ENCODE peak calls at places on chromosomes 12 and 14, in four cellular contexts. P, O, T and U are unnamed samples.

GRCh38 chr14:68473794-68474193 is 319.1 kb downstream of the ZFP36L1 start:
- DNase-seq in O (no peak), T (no peak), P (no peak), U (no peak)

GRCh38 chr12:6925543-6926279 is 2.0 kb upstream of the ATN1 start:
- DNase-seq in O (peak; percentile 77), T (peak; percentile 90), P (peak; percentile 89), U (no peak)

GRCh38 chr12:74689071-74689655 is 151.5 kb downstream of the ATXN7L3B start:
- DNase-seq in T (peak; percentile 47), P (peak; percentile 59), O (peak; percentile 26), U (no peak)

GRCh38 chr14:24607081-24607480 is 2.4 kb downstream of the GZMH start:
- DNase-seq in P (no peak), O (no peak), T (no peak), U (no peak)

GRCh38 chr14:92462568-92462967 is 51.0 kb upstream of the RIN3 start:
- DNase-seq in O (no peak), T (no peak), P (no peak), U (no peak)

GRCh38 chr12:65306603-65307501 is 28.4 kb downstream of the MSRB3 start:
- DNase-seq in O (peak; percentile 25), P (peak; percentile 96), T (peak; percentile 91), U (peak; percentile 32)

GRCh38 chr12:101040936-101041335 is 169.1 kb downstream of the SLC5A8 start:
- DNase-seq in P (peak; percentile 12), O (no peak), T (no peak), U (no peak)

GRCh38 chr12:48165089-48166031 is 8.0 kb upstream of the ASB8 start:
- DNase-seq in P (peak; percentile 72), O (no peak), T (peak; percentile 57), U (peak; percentile 69)

GRCh38 chr14:65631040-65631439 is 218.5 kb downstream of the FUT8 start:
- DNase-seq in P (no peak), O (no peak), T (no peak), U (no peak)

GRCh38 chr12:95700316-95700785 is 90.2 kb downstream of the NTN4 start:
- DNase-seq in O (peak; percentile 61), T (no peak), P (peak; percentile 26), U (no peak)

GRCh38 chr12:20946732-20947131 is 136.2 kb downstream of the SLCO1B3 start:
- DNase-seq in P (no peak), O (no peak), T (peak; percentile 6), U (peak; percentile 62)

GRCh38 chr12:99137124-99137845 is 492.2 kb downstream of the APAF1 start:
- DNase-seq in T (no peak), P (no peak), O (no peak), U (no peak)

GRCh38 chr12:99135376-99135775 is 490.3 kb downstream of the APAF1 start:
- DNase-seq in P (no peak), T (no peak), O (no peak), U (no peak)

GRCh38 chr12:99138397-99138796 is 493.3 kb downstream of the APAF1 start:
- DNase-seq in P (no peak), T (no peak), O (no peak), U (no peak)

DNA sequence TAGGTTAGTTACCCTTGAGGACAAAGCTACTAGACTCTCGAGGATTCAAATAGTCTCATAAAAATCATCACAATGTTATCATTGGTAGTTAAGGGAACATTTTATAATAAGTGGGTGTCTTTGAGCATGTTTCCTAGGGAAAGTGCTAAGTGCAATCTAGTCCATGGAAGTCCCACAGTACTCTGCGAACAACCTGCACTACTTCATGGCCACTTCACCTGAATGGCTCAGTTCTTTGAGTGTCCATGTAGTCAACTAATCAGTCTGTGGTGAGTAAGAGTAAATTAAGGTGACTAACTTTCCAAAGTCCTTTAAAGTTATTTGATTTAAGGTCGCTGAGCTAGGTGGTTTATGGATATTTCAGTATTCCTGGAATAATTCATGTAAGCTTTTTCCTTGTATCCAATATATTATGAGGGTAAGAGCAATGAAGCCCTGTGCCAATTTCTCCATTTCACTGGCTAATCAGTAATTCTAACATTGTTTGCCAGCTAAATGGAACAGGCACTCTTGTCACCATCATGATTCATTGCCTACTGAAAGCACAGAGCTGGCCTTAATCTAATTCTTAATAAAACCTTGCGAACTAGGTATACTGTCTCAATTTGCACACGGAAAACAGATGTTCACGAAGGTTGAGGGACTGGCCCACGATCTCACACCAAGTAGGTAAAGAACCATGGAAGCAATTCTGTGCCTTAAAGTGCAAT is 495.1 kb downstream of the APAF1 start:
- DNase-seq in O (no peak), P (no peak), T (no peak), U (no peak)
- H3K4me3 ChIP-seq in O (no peak overlapping the region), P (no peak overlapping the region), T (no peak overlapping the region), U (no peak overlapping the region)

DNA sequence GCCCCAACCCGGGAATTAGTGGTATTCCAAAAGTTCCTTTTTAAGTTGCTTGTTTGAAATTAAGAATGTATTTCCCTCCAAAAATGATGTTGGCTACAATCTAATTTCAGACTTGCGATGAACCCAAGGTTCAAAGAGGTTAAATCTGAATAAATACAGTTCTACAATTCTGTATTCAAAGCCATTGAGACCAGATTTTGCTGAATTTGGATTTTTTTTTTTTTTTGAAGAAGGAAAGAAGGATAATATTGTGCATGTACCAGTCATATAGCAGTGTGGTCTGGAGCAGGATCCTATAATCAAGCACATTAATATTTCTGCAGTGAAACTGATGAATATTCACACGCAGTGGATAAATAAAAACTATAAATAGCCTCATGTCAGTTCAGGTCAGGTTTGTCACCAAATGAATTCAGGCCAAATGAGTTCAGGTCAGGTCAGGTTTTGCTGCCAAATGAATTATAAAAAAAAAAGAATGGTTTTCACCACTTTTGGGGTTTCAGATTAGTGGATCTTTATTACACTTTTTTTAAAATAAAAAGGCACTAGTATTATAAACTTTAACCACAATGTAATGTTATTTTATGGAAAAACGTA is 69.5 kb downstream of the CRADD start:
- DNase-seq in P (no peak), O (no peak), T (no peak), U (no peak)
- H3K4me3 ChIP-seq in P (no peak overlapping the region), O (no peak overlapping the region), T (no peak overlapping the region), U (no peak overlapping the region)

DNA sequence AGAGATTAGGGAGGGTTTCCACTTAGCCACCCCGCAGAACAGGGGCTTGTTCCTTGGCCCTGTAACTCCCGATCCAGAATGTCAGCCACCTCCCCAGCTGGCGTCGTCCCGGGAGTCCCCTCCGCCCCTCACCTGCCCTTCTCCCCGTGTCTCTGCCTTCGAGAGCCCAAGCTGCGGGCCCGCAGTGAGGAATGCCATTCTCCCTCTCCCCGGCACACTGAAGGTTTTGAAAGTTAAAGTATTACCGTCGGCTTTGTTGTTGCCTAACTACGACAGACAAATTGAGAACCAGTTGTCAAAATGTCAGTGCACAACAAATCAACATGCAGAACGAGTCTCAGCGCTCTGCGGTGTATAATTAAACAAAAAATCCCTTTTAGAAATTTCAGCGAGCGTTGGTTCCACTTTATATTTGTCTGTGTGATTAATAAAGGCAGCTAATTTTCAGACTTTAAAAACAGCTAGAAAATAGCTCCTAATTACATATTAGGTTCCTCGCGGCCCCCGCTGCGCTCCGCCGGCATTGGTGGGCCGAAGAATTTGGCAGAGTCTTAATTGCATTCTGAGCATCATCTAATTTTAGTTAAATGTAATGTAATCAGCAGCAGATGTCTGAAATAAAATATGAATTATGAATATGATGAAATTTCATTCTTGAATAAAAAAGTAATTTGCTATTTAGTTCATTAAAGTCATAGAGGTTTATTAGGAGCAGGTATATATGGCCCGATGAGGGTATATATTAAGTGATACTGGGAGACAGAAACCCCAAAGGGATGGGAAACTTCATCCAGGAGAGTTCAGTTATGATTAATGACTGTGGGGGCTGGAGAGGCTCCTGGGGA is 40.2 kb downstream of the MVK start:
- DNase-seq in T (no peak), O (no peak), P (no peak), U (no peak)
- H3K4me3 ChIP-seq in T (no peak overlapping the region), O (no peak overlapping the region), P (no peak overlapping the region), U (no peak overlapping the region)

DNA sequence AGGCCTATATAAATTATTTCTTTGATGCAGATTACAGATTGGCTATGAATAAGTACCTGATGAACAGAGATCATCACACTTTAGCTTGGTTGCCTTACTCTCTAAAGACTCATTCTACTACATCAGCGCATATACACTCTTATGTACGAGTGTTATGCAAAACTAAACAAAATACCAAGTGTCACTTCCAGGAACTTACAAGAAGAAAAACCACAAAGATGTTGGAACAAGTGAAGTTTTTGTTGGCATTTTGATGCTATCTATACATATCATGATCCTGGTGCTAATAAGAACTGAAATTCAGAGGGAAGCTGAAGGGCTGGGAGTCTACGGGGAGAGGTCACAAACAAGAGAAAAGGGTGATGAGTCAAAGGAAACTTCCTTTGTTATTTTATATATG is 47.9 kb upstream of the CERS5 start:
- DNase-seq in O (no peak), P (no peak), T (no peak), U (no peak)
- H3K4me3 ChIP-seq in O (no peak overlapping the region), P (no peak overlapping the region), T (no peak overlapping the region), U (no peak overlapping the region)

GRCh38 chr12:114674201-114675047 is 9.6 kb downstream of the TBX3 start:
- DNase-seq in T (no peak), O (no peak), P (peak; percentile 44), U (no peak)
- H3K4me3 ChIP-seq in T (no peak overlapping the region), O (no peak overlapping the region), P (peak overlapping the region; percentile 40), U (no peak overlapping the region)